ENCODE peak calls at places on chromosome 12, in ten cellular contexts. One of them, this sample, is unnamed.

GRCh38 chr12:1972260-1972659 is 32.0 kb downstream of the DCP1B start:
- DNase-seq in neural crest cell: no peak
- DNase-seq in dorsolateral prefrontal cortex: no peak
- DNase-seq in T-cell: no peak
- DNase-seq in GM04504: peak
- DNase-seq in pancreas: no peak
- DNase-seq in A549: no peak
- DNase-seq in NCI-H1417 treated with DMSO at 0.1 percent for 48 hours: no peak
- DNase-seq in hepatic stellate cell: peak
- DNase-seq in activated T-cell treated with anti-CD3 and anti-CD28 coated beads, Interleukin-2, amount 50 U/mL, for 72 hours: no peak
- DNase-seq in this sample: no peak

GRCh38 chr12:111450676-111451075 is 45.0 kb downstream of the SH2B3 start:
- DNase-seq in neural crest cell: no peak
- DNase-seq in dorsolateral prefrontal cortex: peak
- DNase-seq in T-cell: no peak
- DNase-seq in GM04504: no peak
- DNase-seq in pancreas: peak
- DNase-seq in A549: no peak
- DNase-seq in NCI-H1417 treated with DMSO at 0.1 percent for 48 hours: no peak
- DNase-seq in hepatic stellate cell: no peak
- DNase-seq in activated T-cell treated with anti-CD3 and anti-CD28 coated beads, Interleukin-2, amount 50 U/mL, for 72 hours: no peak
- DNase-seq in this sample: no peak

GRCh38 chr12:118370601-118371000 is 2.1 kb downstream of the TAOK3 start:
- DNase-seq in neural crest cell: no peak
- DNase-seq in dorsolateral prefrontal cortex: no peak
- DNase-seq in T-cell: no peak
- DNase-seq in GM04504: no peak
- DNase-seq in pancreas: no peak
- DNase-seq in A549: no peak
- DNase-seq in NCI-H1417 treated with DMSO at 0.1 percent for 48 hours: no peak
- DNase-seq in hepatic stellate cell: no peak
- DNase-seq in activated T-cell treated with anti-CD3 and anti-CD28 coated beads, Interleukin-2, amount 50 U/mL, for 72 hours: no peak
- DNase-seq in this sample: no peak

GRCh38 chr12:45232771-45233372 is 17.0 kb downstream of the ANO6 start:
- DNase-seq in neural crest cell: no peak
- DNase-seq in dorsolateral prefrontal cortex: no peak
- DNase-seq in T-cell: no peak
- DNase-seq in GM04504: peak
- DNase-seq in pancreas: peak
- DNase-seq in A549: peak
- DNase-seq in NCI-H1417 treated with DMSO at 0.1 percent for 48 hours: no peak
- DNase-seq in hepatic stellate cell: peak
- DNase-seq in activated T-cell treated with anti-CD3 and anti-CD28 coated beads, Interleukin-2, amount 50 U/mL, for 72 hours: peak
- DNase-seq in this sample: no peak

GRCh38 chr12:57518920-57519757 is 1.2 kb downstream of the DDIT3 start:
- DNase-seq in neural crest cell: peak
- DNase-seq in dorsolateral prefrontal cortex: no peak
- DNase-seq in T-cell: no peak
- DNase-seq in GM04504: no peak
- DNase-seq in pancreas: peak
- DNase-seq in A549: peak
- DNase-seq in NCI-H1417 treated with DMSO at 0.1 percent for 48 hours: no peak
- DNase-seq in hepatic stellate cell: peak
- DNase-seq in activated T-cell treated with anti-CD3 and anti-CD28 coated beads, Interleukin-2, amount 50 U/mL, for 72 hours: peak
- DNase-seq in this sample: no peak

GRCh38 chr12:127770123-127770522 is 496.8 kb upstream of the TMEM132C start:
- DNase-seq in neural crest cell: no peak
- DNase-seq in dorsolateral prefrontal cortex: no peak
- DNase-seq in T-cell: no peak
- DNase-seq in GM04504: no peak
- DNase-seq in pancreas: no peak
- DNase-seq in A549: no peak
- DNase-seq in NCI-H1417 treated with DMSO at 0.1 percent for 48 hours: no peak
- DNase-seq in hepatic stellate cell: no peak
- DNase-seq in activated T-cell treated with anti-CD3 and anti-CD28 coated beads, Interleukin-2, amount 50 U/mL, for 72 hours: no peak
- DNase-seq in this sample: no peak

GRCh38 chr12:133081408-133081806 is 684 bp downstream of the ZNF140 start:
- DNase-seq in neural crest cell: no peak
- DNase-seq in dorsolateral prefrontal cortex: no peak
- DNase-seq in T-cell: no peak
- DNase-seq in GM04504: no peak
- DNase-seq in pancreas: peak
- DNase-seq in A549: no peak
- DNase-seq in NCI-H1417 treated with DMSO at 0.1 percent for 48 hours: no peak
- DNase-seq in hepatic stellate cell: no peak
- DNase-seq in activated T-cell treated with anti-CD3 and anti-CD28 coated beads, Interleukin-2, amount 50 U/mL, for 72 hours: peak
- DNase-seq in this sample: no peak

GRCh38 chr12:14416658-14417057 is 51.2 kb downstream of the ATF7IP start:
- DNase-seq in neural crest cell: peak
- DNase-seq in dorsolateral prefrontal cortex: no peak
- DNase-seq in T-cell: peak
- DNase-seq in GM04504: no peak
- DNase-seq in pancreas: no peak
- DNase-seq in A549: no peak
- DNase-seq in NCI-H1417 treated with DMSO at 0.1 percent for 48 hours: no peak
- DNase-seq in hepatic stellate cell: peak
- DNase-seq in activated T-cell treated with anti-CD3 and anti-CD28 coated beads, Interleukin-2, amount 50 U/mL, for 72 hours: peak
- DNase-seq in this sample: peak

GRCh38 chr12:95790025-95790911 is at the start of gene NTN4:
- DNase-seq in neural crest cell: peak
- DNase-seq in dorsolateral prefrontal cortex: no peak
- DNase-seq in T-cell: no peak
- DNase-seq in GM04504: no peak
- DNase-seq in pancreas: peak
- DNase-seq in A549: peak
- DNase-seq in NCI-H1417 treated with DMSO at 0.1 percent for 48 hours: no peak
- DNase-seq in hepatic stellate cell: peak
- DNase-seq in activated T-cell treated with anti-CD3 and anti-CD28 coated beads, Interleukin-2, amount 50 U/mL, for 72 hours: peak
- DNase-seq in this sample: no peak

GRCh38 chr12:65534105-65534841 is 255.8 kb downstream of the MSRB3 start:
- DNase-seq in neural crest cell: no peak
- DNase-seq in dorsolateral prefrontal cortex: no peak
- DNase-seq in T-cell: no peak
- DNase-seq in GM04504: no peak
- DNase-seq in pancreas: no peak
- DNase-seq in A549: no peak
- DNase-seq in NCI-H1417 treated with DMSO at 0.1 percent for 48 hours: no peak
- DNase-seq in hepatic stellate cell: no peak
- DNase-seq in activated T-cell treated with anti-CD3 and anti-CD28 coated beads, Interleukin-2, amount 50 U/mL, for 72 hours: no peak
- DNase-seq in this sample: no peak

GRCh38 chr12:62484234-62484633 is 17.6 kb downstream of the MON2 start:
- DNase-seq in neural crest cell: no peak
- DNase-seq in dorsolateral prefrontal cortex: no peak
- DNase-seq in T-cell: no peak
- DNase-seq in GM04504: peak
- DNase-seq in pancreas: no peak
- DNase-seq in A549: no peak
- DNase-seq in NCI-H1417 treated with DMSO at 0.1 percent for 48 hours: no peak
- DNase-seq in hepatic stellate cell: no peak
- DNase-seq in activated T-cell treated with anti-CD3 and anti-CD28 coated beads, Interleukin-2, amount 50 U/mL, for 72 hours: no peak
- DNase-seq in this sample: no peak

GRCh38 chr12:64716839-64717455 is 42.3 kb downstream of the GNS start:
- DNase-seq in neural crest cell: no peak
- DNase-seq in dorsolateral prefrontal cortex: no peak
- DNase-seq in T-cell: no peak
- DNase-seq in GM04504: no peak
- DNase-seq in pancreas: no peak
- DNase-seq in A549: no peak
- DNase-seq in NCI-H1417 treated with DMSO at 0.1 percent for 48 hours: no peak
- DNase-seq in hepatic stellate cell: no peak
- DNase-seq in activated T-cell treated with anti-CD3 and anti-CD28 coated beads, Interleukin-2, amount 50 U/mL, for 72 hours: no peak
- DNase-seq in this sample: no peak